ENCODE peak calls at places on chromosomes 13 and 19, in six cellular contexts. O, T, C, M, Q and J are unnamed samples.

GRCh38 chr13:113729329-113730019 is 29.6 kb upstream of the TMEM255B start:
- DNase-seq in O (no peak), T (peak; percentile 45), C (no peak), M (no peak), Q (peak; percentile 49), J (no peak)

GRCh38 chr19:38892841-38893240 is 6.6 kb downstream of the SIRT2 start:
- DNase-seq in O (no peak), T (no peak), C (no peak), M (no peak), Q (no peak), J (no peak)

GRCh38 chr13:95754069-95754468 is 77.1 kb downstream of the DNAJC3 start:
- DNase-seq in O (no peak), T (no peak), C (no peak), M (no peak), Q (no peak), J (no peak)

GRCh38 chr13:45707701-45708100 is 5.6 kb downstream of the CBY2 start:
- DNase-seq in O (no peak), T (no peak), C (no peak), M (no peak), Q (no peak), J (no peak)

GRCh38 chr13:76383671-76384461 is 502.3 kb downstream of the KCTD12 start:
- DNase-seq in O (no peak), T (peak; percentile 46), C (no peak), M (no peak), Q (no peak), J (no peak)

GRCh38 chr19:58399903-58400637 is 4.6 kb downstream of the RNF225 start:
- DNase-seq in O (no peak), T (peak; percentile 50), C (no peak), M (no peak), Q (no peak), J (no peak)

GRCh38 chr13:45238945-45239795 is 38.3 kb upstream of the KCTD4 start:
- DNase-seq in O (no peak), T (no peak), C (no peak), M (no peak), Q (peak; percentile 15), J (no peak)

GRCh38 chr19:632228-633067 is 889 bp downstream of the POLRMT start:
- DNase-seq in O (no peak), T (no peak), C (peak; percentile 26), M (no peak), Q (peak; percentile 73), J (no peak)

GRCh38 chr13:32225494-32225931 is 89.7 kb downstream of the ZAR1L start:
- DNase-seq in O (no peak), T (no peak), C (no peak), M (no peak), Q (peak; percentile 35), J (no peak)

GRCh38 chr19:39030854-39031367 is 1.4 kb downstream of the FBXO27 start:
- DNase-seq in O (no peak), T (no peak), C (no peak), M (no peak), Q (no peak), J (no peak)